ENCODE peak calls at places on chromosomes 11 and 22, in five cellular contexts. One of them, this sample, is unnamed. For H3K27me3, the result is how much of the 10 kb centered on the place peaks cover.

GRCh38 chr11:130156108-130157022 is 3.2 kb upstream of the ST14 start:
- DNase-seq in transverse colon: peak
- DNase-seq in suprapubic skin: no peak
- DNase-seq in GM23248: peak
- DNase-seq in aorta: no peak
- DNase-seq in this sample: no peak

GRCh38 chr22:19147193-19147780 is 2.8 kb downstream of the GSC2 start:
- DNase-seq in transverse colon: no peak
- DNase-seq in suprapubic skin: no peak
- DNase-seq in GM23248: no peak
- DNase-seq in aorta: peak
- DNase-seq in this sample: no peak

GRCh38 chr22:50621948-50622722 is 5.8 kb downstream of the ARSA start:
- DNase-seq in transverse colon: peak
- DNase-seq in suprapubic skin: peak
- DNase-seq in GM23248: no peak
- DNase-seq in aorta: peak
- DNase-seq in this sample: peak

GRCh38 chr11:19458721-19459120 is 218.0 kb upstream of the E2F8 start:
- DNase-seq in transverse colon: no peak
- DNase-seq in suprapubic skin: no peak
- DNase-seq in GM23248: no peak
- DNase-seq in aorta: no peak
- DNase-seq in this sample: no peak

GRCh38 chr11:68354181-68354872 is 41.9 kb downstream of the LRP5 start:
- DNase-seq in transverse colon: peak
- DNase-seq in suprapubic skin: peak
- DNase-seq in GM23248: peak
- DNase-seq in aorta: peak
- DNase-seq in this sample: no peak

GRCh38 chr22:40107756-40108437 is 69.8 kb upstream of the TNRC6B start:
- DNase-seq in transverse colon: peak
- DNase-seq in suprapubic skin: no peak
- DNase-seq in GM23248: peak
- DNase-seq in aorta: no peak
- DNase-seq in this sample: peak

GRCh38 chr11:37560346-37560745 is 962.3 kb upstream of the RAG2 start:
- DNase-seq in transverse colon: no peak
- DNase-seq in suprapubic skin: no peak
- DNase-seq in GM23248: no peak
- DNase-seq in aorta: no peak
- DNase-seq in this sample: no peak

GRCh38 chr11:65042899-65043298 is 1.9 kb downstream of the SAC3D1 start:
- DNase-seq in transverse colon: no peak
- DNase-seq in suprapubic skin: no peak
- DNase-seq in GM23248: no peak
- DNase-seq in aorta: no peak
- DNase-seq in this sample: no peak

GRCh38 chr22:41913842-41914534 is 886 bp downstream of the SHISA8 start:
- DNase-seq in transverse colon: no peak
- DNase-seq in suprapubic skin: peak
- DNase-seq in GM23248: peak
- DNase-seq in aorta: no peak
- DNase-seq in this sample: no peak

GRCh38 chr11:66985508-66986177 is 10.5 kb downstream of the C11orf86 start:
- DNase-seq in transverse colon: no peak
- DNase-seq in suprapubic skin: no peak
- DNase-seq in GM23248: no peak
- DNase-seq in aorta: peak
- DNase-seq in this sample: no peak

GRCh38 chr22:49922484-49922883 is 4.0 kb downstream of the CRELD2 start:
- DNase-seq in transverse colon: no peak
- DNase-seq in suprapubic skin: no peak
- DNase-seq in GM23248: no peak
- DNase-seq in aorta: no peak
- DNase-seq in this sample: no peak

GRCh38 chr11:131744847-131745246 is 374.4 kb downstream of the NTM start:
- DNase-seq in transverse colon: no peak
- DNase-seq in suprapubic skin: no peak
- DNase-seq in GM23248: peak
- DNase-seq in aorta: no peak
- DNase-seq in this sample: no peak

GRCh38 chr11:10864688-10865087 is 6.8 kb upstream of the ZBED5 start:
- DNase-seq in transverse colon: no peak
- DNase-seq in suprapubic skin: no peak
- DNase-seq in GM23248: no peak
- DNase-seq in aorta: no peak
- DNase-seq in this sample: no peak

GRCh38 chr22:36724836-36725235 is 21.3 kb upstream of the CACNG2 start:
- DNase-seq in transverse colon: no peak
- DNase-seq in suprapubic skin: no peak
- DNase-seq in GM23248: no peak
- DNase-seq in aorta: no peak
- DNase-seq in this sample: no peak
- H3K27me3 ChIP-seq in transverse colon: under half
- H3K27me3 ChIP-seq in suprapubic skin: half or more
- H3K27me3 ChIP-seq in GM23248: half or more
- H3K27me3 ChIP-seq in aorta: under half
- H3K27me3 ChIP-seq in this sample: under half

DNA sequence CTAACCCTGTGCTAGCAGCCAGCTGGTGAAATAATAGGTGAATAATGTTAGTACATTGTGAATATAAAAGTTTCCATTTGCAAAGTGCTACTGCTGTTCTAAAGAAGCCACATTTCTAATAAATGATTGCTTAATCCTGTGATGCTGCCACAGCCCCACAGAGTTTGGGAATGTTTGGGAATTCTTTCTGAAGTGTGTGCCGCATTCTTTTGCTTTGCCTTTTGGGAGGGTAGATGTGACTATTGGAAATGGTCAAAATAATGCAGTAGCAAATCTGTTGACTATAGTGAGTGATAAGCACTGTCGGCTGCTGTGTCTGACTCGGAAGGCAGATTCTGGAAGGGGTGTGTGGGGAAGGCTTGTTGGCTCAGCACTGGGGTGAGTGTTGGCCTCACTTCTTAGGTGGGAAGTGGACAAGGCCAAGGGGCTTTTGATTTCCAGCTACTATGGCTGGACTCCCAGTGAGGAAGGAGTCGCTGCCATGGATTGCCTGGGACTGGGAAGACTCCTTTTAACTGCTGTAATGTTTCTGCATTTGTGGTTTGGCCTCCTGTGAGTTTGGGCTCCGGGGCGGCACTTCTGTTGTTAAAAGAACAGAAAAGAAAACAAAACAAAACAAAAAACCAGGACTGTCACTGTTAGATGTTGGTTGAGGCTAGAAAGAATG is 20.0 kb downstream of the ZBTB16 start:
- DNase-seq in transverse colon: no peak
- DNase-seq in suprapubic skin: peak
- DNase-seq in GM23248: peak
- DNase-seq in aorta: no peak
- DNase-seq in this sample: no peak
- H3K27me3 ChIP-seq in transverse colon: under half
- H3K27me3 ChIP-seq in suprapubic skin: under half
- H3K27me3 ChIP-seq in GM23248: under half
- H3K27me3 ChIP-seq in aorta: under half
- H3K27me3 ChIP-seq in this sample: under half

GRCh38 chr11:3206922-3207204 is 11.8 kb downstream of the MRGPRG start:
- DNase-seq in transverse colon: no peak
- DNase-seq in suprapubic skin: no peak
- DNase-seq in GM23248: no peak
- DNase-seq in aorta: no peak
- DNase-seq in this sample: no peak
- H3K27me3 ChIP-seq in transverse colon: under half
- H3K27me3 ChIP-seq in suprapubic skin: under half
- H3K27me3 ChIP-seq in GM23248: under half
- H3K27me3 ChIP-seq in aorta: under half
- H3K27me3 ChIP-seq in this sample: under half

GRCh38 chr11:78299000-78299712 is 110.4 kb downstream of the USP35 start:
- DNase-seq in transverse colon: no peak
- DNase-seq in suprapubic skin: no peak
- DNase-seq in GM23248: no peak
- DNase-seq in aorta: no peak
- DNase-seq in this sample: no peak

GRCh38 chr11:78300108-78300507 is 111.4 kb downstream of the USP35 start:
- DNase-seq in transverse colon: no peak
- DNase-seq in suprapubic skin: no peak
- DNase-seq in GM23248: no peak
- DNase-seq in aorta: no peak
- DNase-seq in this sample: no peak

GRCh38 chr11:78298216-78298860 is 109.6 kb downstream of the USP35 start:
- DNase-seq in transverse colon: no peak
- DNase-seq in suprapubic skin: no peak
- DNase-seq in GM23248: no peak
- DNase-seq in aorta: no peak
- DNase-seq in this sample: no peak

GRCh38 chr11:78295347-78295746 is 106.6 kb downstream of the USP35 start:
- DNase-seq in transverse colon: no peak
- DNase-seq in suprapubic skin: no peak
- DNase-seq in GM23248: no peak
- DNase-seq in aorta: no peak
- DNase-seq in this sample: no peak

GRCh38 chr11:78295991-78296930 is 107.5 kb downstream of the USP35 start:
- DNase-seq in transverse colon: no peak
- DNase-seq in suprapubic skin: no peak
- DNase-seq in GM23248: no peak
- DNase-seq in aorta: no peak
- DNase-seq in this sample: no peak
- H3K27me3 ChIP-seq in transverse colon: under half
- H3K27me3 ChIP-seq in suprapubic skin: under half
- H3K27me3 ChIP-seq in GM23248: under half
- H3K27me3 ChIP-seq in aorta: under half
- H3K27me3 ChIP-seq in this sample: under half

DNA sequence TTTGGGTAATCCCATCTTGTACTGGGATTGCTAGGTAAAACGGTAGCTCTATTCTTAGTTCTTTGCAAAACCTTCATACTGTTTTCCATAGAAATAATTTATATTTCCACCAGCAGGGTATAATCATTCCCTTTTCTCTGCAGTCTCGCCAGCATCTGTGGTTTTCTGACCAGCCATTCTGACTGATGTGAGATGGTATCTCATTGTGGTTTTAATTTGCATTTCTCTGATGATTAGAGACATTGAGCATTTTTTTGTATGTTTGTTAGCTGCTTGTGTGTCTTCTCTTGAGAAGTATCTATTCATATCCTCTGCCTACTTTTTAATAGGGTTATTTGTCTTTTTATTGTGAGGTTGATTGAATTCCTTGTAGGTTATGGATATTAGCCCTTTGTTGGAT is 220.9 kb downstream of the PGR start:
- DNase-seq in transverse colon: no peak
- DNase-seq in suprapubic skin: no peak
- DNase-seq in GM23248: peak
- DNase-seq in aorta: no peak
- DNase-seq in this sample: no peak
- H3K27me3 ChIP-seq in transverse colon: under half
- H3K27me3 ChIP-seq in suprapubic skin: under half
- H3K27me3 ChIP-seq in GM23248: under half
- H3K27me3 ChIP-seq in aorta: under half
- H3K27me3 ChIP-seq in this sample: under half